ENCODE peak calls at places on chromosome 22, in seven cellular contexts. K, X, G, F, S, L and J are unnamed samples.

GRCh38 chr22:28360846-28361424 is 318.7 kb downstream of the TTC28 start:
- DNase-seq in L (no peak), K (no peak), S (no peak), X (no peak), F (no peak), G (no peak), J (no peak)

GRCh38 chr22:28019360-28019759 is 100.3 kb upstream of the PITPNB start:
- DNase-seq in F (no peak), L (no peak), X (no peak), K (peak; percentile 51), S (no peak), G (peak; percentile 49), J (no peak)

GRCh38 chr22:23496445-23496833 is 83.7 kb downstream of the IGLL1 start:
- DNase-seq in G (no peak), X (no peak), S (no peak), L (no peak), K (no peak), F (no peak), J (no peak)

GRCh38 chr22:32698926-32699619 is 102.4 kb upstream of the TIMP3 start:
- DNase-seq in F (no peak), X (peak; percentile 19), L (peak; percentile 65), S (peak; percentile 37), K (no peak), G (no peak), J (no peak)

GRCh38 chr22:43889366-43890253 is 2.2 kb downstream of the PNPLA5 start:
- DNase-seq in F (peak; percentile 24), L (no peak), S (no peak), X (no peak), G (peak; percentile 36), K (no peak), J (no peak)

GRCh38 chr22:28329582-28330073 is 350.0 kb downstream of the TTC28 start:
- DNase-seq in X (no peak), L (no peak), S (no peak), F (no peak), K (no peak), G (no peak), J (no peak)

GRCh38 chr22:23688571-23688970 is 2.2 kb upstream of the RGL4 start:
- DNase-seq in G (peak; percentile 33), S (no peak), X (no peak), L (peak; percentile 14), F (no peak), K (no peak), J (no peak)

GRCh38 chr22:44181033-44181911 is 547 bp downstream of the PARVG start:
- DNase-seq in L (no peak), G (no peak), F (no peak), K (peak; percentile 83), X (peak; percentile 34), S (peak; percentile 32), J (no peak)

GRCh38 chr22:28856095-28856455 is 27.3 kb upstream of the ZNRF3 start:
- DNase-seq in L (no peak), X (no peak), S (no peak), F (no peak), K (no peak), G (no peak), J (no peak)

GRCh38 chr22:41826430-41827383 is 6.2 kb upstream of the SREBF2 start:
- DNase-seq in X (peak; percentile 71), L (no peak), K (no peak), G (no peak), S (peak; percentile 57), F (no peak), J (no peak)

GRCh38 chr22:43825651-43826050 is 13.5 kb upstream of the EFCAB6 start:
- DNase-seq in X (no peak), K (no peak), F (no peak), G (no peak), L (no peak), S (no peak), J (no peak)

GRCh38 chr22:33300165-33300564 is 242.0 kb upstream of the SYN3 start:
- DNase-seq in K (no peak), G (no peak), S (no peak), F (no peak), L (no peak), X (no peak), J (peak; percentile 82)

GRCh38 chr22:38348751-38349496 is 31.7 kb upstream of the CSNK1E start:
- DNase-seq in F (no peak), K (no peak), X (no peak), S (no peak), G (no peak), L (no peak), J (no peak)

GRCh38 chr22:18103527-18104269 is 6.9 kb upstream of the TUBA8 start:
- DNase-seq in F (no peak), K (no peak), X (no peak), G (no peak), S (no peak), L (no peak), J (no peak)

GRCh38 chr22:16563555-16564520 is 28.8 kb downstream of the CCT8L2 start:
- DNase-seq in S (no peak), K (no peak), F (no peak), X (no peak), G (no peak), L (no peak), J (no peak)

GRCh38 chr22:41178425-41178975 is 26.6 kb upstream of the L3MBTL2 start:
- DNase-seq in L (peak; percentile 47), S (no peak), G (no peak), X (no peak), F (no peak), K (no peak), J (no peak)

GRCh38 chr22:46355369-46355995 is 20.0 kb downstream of the TRMU start:
- DNase-seq in L (peak; percentile 79), F (peak; percentile 89), G (peak; percentile 81), K (peak; percentile 72), S (peak; percentile 76), X (peak; percentile 81), J (peak; percentile 65)

GRCh38 chr22:39620924-39621690 is 50.6 kb downstream of the CACNA1I start:
- DNase-seq in X (no peak), F (no peak), S (no peak), K (no peak), G (no peak), L (no peak), J (no peak)

GRCh38 chr22:20240900-20241299 is 27.2 kb downstream of the RTN4R start:
- DNase-seq in X (no peak), S (no peak), F (no peak), G (no peak), L (no peak), K (no peak), J (no peak)

GRCh38 chr22:20237480-20238440 is 30.4 kb downstream of the RTN4R start:
- DNase-seq in G (no peak), F (no peak), S (no peak), K (peak; percentile 82), X (no peak), L (no peak), J (no peak)

GRCh38 chr22:20239063-20239950 is 28.8 kb downstream of the RTN4R start:
- DNase-seq in S (no peak), X (no peak), G (no peak), K (no peak), F (no peak), L (no peak), J (no peak)

GRCh38 chr22:20239951-20240773 is 28.0 kb downstream of the RTN4R start:
- DNase-seq in S (no peak), K (no peak), F (peak; percentile 44), X (no peak), L (peak; percentile 55), G (no peak), J (no peak)

GRCh38 chr22:20238567-20239062 is 29.5 kb downstream of the RTN4R start:
- DNase-seq in X (peak; percentile 33), G (no peak), F (peak; percentile 88), L (peak; percentile 50), K (peak; percentile 82), S (peak; percentile 32), J (peak; percentile 63)
- TF ChIP-seq CTCF in X (no peak), G (no peak), F (peak; percentile 66), L (peak; percentile 35), K (peak; percentile 90), S (peak; percentile 19), J (peak; percentile 79)

GRCh38 chr22:49958961-49959781 is 1.4 kb upstream of the PIM3 start:
- DNase-seq in L (no peak), S (no peak), G (no peak), X (no peak), K (no peak), F (no peak), J (no peak)
- H3K4me1 ChIP-seq in L (peaks cover 18% of the 10 kb centered on the region), S (peaks cover 18% of the 10 kb centered on the region), G (peaks cover 33% of the 10 kb centered on the region), X (peaks cover 27% of the 10 kb centered on the region), K (peaks cover 38% of the 10 kb centered on the region), F (no peaks in the 10 kb centered on the region), J (peaks cover 31% of the 10 kb centered on the region)

GRCh38 chr22:26068571-26068970 is 100.7 kb upstream of the SEZ6L start:
- DNase-seq in S (no peak), X (no peak), G (no peak), F (no peak), K (no peak), L (no peak), J (no peak)

GRCh38 chr22:26064048-26064447 is 105.2 kb upstream of the SEZ6L start:
- DNase-seq in G (no peak), S (no peak), X (no peak), F (no peak), K (no peak), L (no peak), J (no peak)

GRCh38 chr22:26065847-26066246 is 103.4 kb upstream of the SEZ6L start:
- DNase-seq in S (no peak), X (no peak), K (no peak), L (no peak), F (no peak), G (no peak), J (no peak)

DNA sequence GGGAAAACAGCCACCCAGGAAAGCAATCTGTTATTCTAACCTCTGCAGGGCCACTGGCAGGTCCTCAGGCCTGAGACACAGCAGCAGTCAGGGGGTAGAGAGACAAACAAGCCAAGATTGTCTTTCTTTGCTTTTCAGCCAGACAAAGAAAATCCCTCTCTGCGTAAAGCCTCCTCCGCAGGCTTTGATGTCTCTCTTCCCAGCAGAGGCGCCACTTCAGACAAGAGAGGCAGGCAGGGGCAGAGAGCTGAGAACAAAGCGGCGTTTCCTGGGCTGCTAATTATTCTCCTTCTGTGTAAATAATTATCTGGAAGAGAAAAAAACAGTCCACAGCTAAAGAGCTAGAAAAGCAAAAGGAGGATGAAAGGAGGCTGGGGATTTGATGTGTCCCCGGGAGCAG is 102.7 kb upstream of the SEZ6L start:
- DNase-seq in L (peak; percentile 40), K (no peak), G (no peak), S (no peak), F (peak; percentile 79), X (no peak), J (no peak)
- TF ChIP-seq CTCF in L (no peak), K (no peak), G (no peak), S (no peak), F (peak; percentile 23), X (no peak), J (no peak)

GRCh38 chr22:37169412-37169811 is 18.6 kb downstream of the C1QTNF6 start:
- DNase-seq in K (no peak), S (no peak), G (peak; percentile 50), L (no peak), F (no peak), X (no peak), J (no peak)

GRCh38 chr22:37172266-37173245 is 15.5 kb downstream of the C1QTNF6 start:
- DNase-seq in G (peak; percentile 38), S (no peak), L (no peak), F (no peak), K (no peak), X (no peak), J (no peak)

GRCh38 chr22:37169947-37170688 is 17.9 kb downstream of the C1QTNF6 start:
- DNase-seq in L (no peak), X (no peak), K (no peak), F (no peak), S (no peak), G (peak; percentile 15), J (no peak)

GRCh38 chr22:37173709-37174108 is 14.3 kb downstream of the C1QTNF6 start:
- DNase-seq in K (no peak), X (no peak), G (peak; percentile 48), S (no peak), L (no peak), F (no peak), J (no peak)

GRCh38 chr22:37171662-37172061 is 16.4 kb downstream of the C1QTNF6 start:
- DNase-seq in S (no peak), X (no peak), K (no peak), F (no peak), L (no peak), G (no peak), J (no peak)
- H3K4me1 ChIP-seq in S (peaks cover 11% of the 10 kb centered on the region), X (peaks cover 30% of the 10 kb centered on the region), K (peaks cover 5% of the 10 kb centered on the region), F (peaks cover 15% of the 10 kb centered on the region), L (peaks cover 10% of the 10 kb centered on the region), G (peaks cover 8% of the 10 kb centered on the region), J (no peaks in the 10 kb centered on the region)